ENCODE peak calls at places on chromosomes 3 and 15, in five cellular contexts. T is brain microvascular endothelial cell, P is SJSA1, W is left ventricle myocardium inferior, X is suprapubic skin. G is an unnamed sample.
A peak's percentile ranks its signal among the peaks of the same experiment; 100 is the strongest.

GRCh38 chr3:42214565-42215283 is 51.3 kb downstream of the CCK start:
- DNase-seq in W (no peak), T (no peak), P (no peak), X (no peak), G (no peak)

GRCh38 chr3:5264093-5264610 is 76.6 kb downstream of the EDEM1 start:
- DNase-seq in W (no peak), T (no peak), X (no peak), P (no peak), G (no peak)

GRCh38 chr15:45611305-45611704 is 23.5 kb upstream of the SQOR start:
- DNase-seq in X (no peak), T (no peak), P (no peak), W (no peak), G (no peak)

GRCh38 chr3:183551930-183552329 is 3.6 kb downstream of the KLHL6 start:
- DNase-seq in T (no peak), P (no peak), W (no peak), X (no peak), G (no peak)

GRCh38 chr3:183807329-183807728 is 18.0 kb downstream of the MAP6D1 start:
- DNase-seq in T (no peak), W (no peak), P (no peak), X (no peak), G (no peak)

GRCh38 chr3:194138098-194138474 is 2.1 kb downstream of the HES1 start:
- DNase-seq in W (no peak), T (no peak), X (peak; percentile 69), P (peak; percentile 57), G (no peak)

GRCh38 chr3:17730318-17730967 is 12.0 kb downstream of the TBC1D5 start:
- DNase-seq in X (no peak), P (peak; percentile 25), T (peak; percentile 92), W (peak; percentile 27), G (no peak)

GRCh38 chr3:107251819-107252218 is 125.4 kb upstream of the CCDC54 start:
- DNase-seq in T (no peak), P (no peak), W (no peak), X (no peak), G (no peak)

GRCh38 chr15:85646538-85647091 is 148.1 kb downstream of the KLHL25 start:
- DNase-seq in X (no peak), P (no peak), T (peak; percentile 56), W (no peak), G (no peak)

GRCh38 chr3:87350367-87351199 is 74.2 kb upstream of the POU1F1 start:
- DNase-seq in P (peak; percentile 31), T (peak; percentile 27), W (no peak), X (no peak), G (no peak)

GRCh38 chr3:138426211-138426610 is 8.2 kb upstream of the ESYT3 start:
- DNase-seq in X (no peak), W (no peak), T (no peak), P (no peak), G (no peak)

GRCh38 chr3:131047582-131047981 is 20.9 kb downstream of the NEK11 start:
- DNase-seq in X (no peak), T (no peak), P (no peak), W (no peak), G (no peak)

GRCh38 chr3:32568953-32569352 is 1.7 kb downstream of the DYNC1LI1 start:
- DNase-seq in W (no peak), P (no peak), T (no peak), X (no peak), G (no peak)

GRCh38 chr3:62614527-62614926 is 241.2 kb upstream of the FEZF2 start:
- DNase-seq in T (no peak), W (no peak), P (no peak), X (no peak), G (no peak)

GRCh38 chr15:38888701-38889154 is 324.1 kb upstream of the RASGRP1 start:
- DNase-seq in P (no peak), T (no peak), X (no peak), W (no peak), G (no peak)

GRCh38 chr15:50224606-50225005 is 40.9 kb downstream of the HDC start:
- DNase-seq in W (no peak), P (no peak), X (no peak), T (peak; percentile 28), G (no peak)

GRCh38 chr3:141370065-141370533 is 1.8 kb downstream of the ZBTB38 start:
- DNase-seq in X (no peak), T (peak; percentile 92), W (no peak), P (peak; percentile 58), G (peak; percentile 28)

DNA sequence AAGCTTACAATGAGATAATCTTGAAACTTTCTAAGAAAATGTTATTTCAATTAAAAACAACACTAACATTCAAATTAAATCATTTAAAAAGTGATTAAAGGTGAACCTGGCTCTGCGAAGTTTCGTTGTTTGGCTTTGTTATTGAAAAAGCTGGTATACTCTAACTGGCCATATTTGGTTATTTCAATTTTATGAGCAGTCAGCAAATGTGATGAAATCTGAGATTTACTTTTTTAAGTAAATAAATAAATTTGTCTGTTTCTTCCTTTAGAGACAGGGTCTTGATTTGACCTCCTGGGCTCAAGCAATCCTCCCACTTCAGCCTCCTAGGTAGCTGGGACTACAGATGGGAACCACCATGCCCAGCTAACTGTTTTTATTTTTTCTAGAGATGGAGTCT is 38.0 kb downstream of the CDV3 start:
- DNase-seq in P (no peak), W (no peak), T (no peak), X (no peak), G (no peak)
- H3K27me3 ChIP-seq in P (no peaks in the 10 kb centered on the region), W (no peaks in the 10 kb centered on the region), T (no peaks in the 10 kb centered on the region), X (no peaks in the 10 kb centered on the region), G (no peaks in the 10 kb centered on the region)

GRCh38 chr3:119346076-119346496 is 51.9 kb downstream of the ARHGAP31 start:
- DNase-seq in T (no peak), W (no peak), P (peak; percentile 52), X (no peak), G (no peak)

GRCh38 chr3:119342176-119342575 is 48.0 kb downstream of the ARHGAP31 start:
- DNase-seq in W (no peak), X (no peak), P (no peak), T (no peak), G (no peak)

GRCh38 chr3:119340436-119340835 is 46.3 kb downstream of the ARHGAP31 start:
- DNase-seq in P (no peak), X (no peak), T (no peak), W (no peak), G (no peak)

GRCh38 chr3:119347036-119347435 is 52.9 kb downstream of the ARHGAP31 start:
- DNase-seq in X (no peak), P (no peak), T (no peak), W (no peak), G (no peak)

GRCh38 chr3:119343719-119344118 is 49.5 kb downstream of the ARHGAP31 start:
- DNase-seq in T (no peak), X (no peak), W (no peak), P (no peak), G (no peak)
- H3K27me3 ChIP-seq in T (no peaks in the 10 kb centered on the region), X (no peaks in the 10 kb centered on the region), W (no peaks in the 10 kb centered on the region), P (no peaks in the 10 kb centered on the region), G (no peaks in the 10 kb centered on the region)

DNA sequence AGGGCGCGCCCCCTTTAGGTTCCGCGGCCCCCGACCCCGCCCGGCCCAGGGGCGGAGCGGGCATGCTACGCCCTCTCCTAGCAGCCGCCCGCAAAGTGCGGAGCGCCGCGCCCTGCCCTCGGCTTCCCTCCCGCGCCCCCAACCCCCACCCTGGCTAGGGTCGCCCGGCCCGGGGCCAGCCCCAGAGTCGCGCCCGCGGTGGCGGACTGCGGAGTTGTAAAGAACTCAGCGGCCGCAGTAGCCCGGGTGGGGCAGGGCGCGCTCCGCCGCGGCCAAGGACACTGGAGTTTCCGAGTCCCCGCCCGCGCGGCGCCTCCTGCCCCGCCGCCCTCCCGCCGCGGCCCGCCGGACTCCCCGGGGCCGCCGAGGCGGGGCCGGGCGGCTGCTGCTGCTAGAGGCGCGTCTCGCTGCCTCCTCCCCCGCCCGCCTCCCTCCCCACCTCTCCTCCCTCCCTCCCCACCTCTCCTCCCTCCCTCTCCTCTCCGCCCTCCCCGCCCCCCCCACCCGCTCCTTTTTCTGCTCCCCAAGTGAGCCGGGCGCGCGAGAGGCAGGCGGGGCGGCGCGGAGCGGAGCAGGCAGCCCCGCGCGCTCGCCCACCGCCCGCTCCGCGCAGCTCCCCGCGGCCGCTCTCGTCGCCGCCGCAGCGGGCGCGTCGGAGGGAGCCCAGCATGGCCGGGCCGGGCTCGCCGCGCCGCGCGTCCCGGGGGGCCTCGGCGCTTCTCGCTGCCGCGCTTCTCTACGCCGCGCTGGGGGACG is at the start of gene CACNA2D3:
- DNase-seq in W (peak; percentile 72), P (no peak), X (no peak), T (no peak), G (no peak)
- H3K27me3 ChIP-seq in W (peaks cover 52% of the 10 kb centered on the region), P (peaks cover 60% of the 10 kb centered on the region), X (peaks cover 73% of the 10 kb centered on the region), T (peaks cover 43% of the 10 kb centered on the region), G (no peaks in the 10 kb centered on the region)

GRCh38 chr15:89747708-89748682 is 3.1 kb downstream of the MESP1 start:
- DNase-seq in P (no peak), W (no peak), X (no peak), T (no peak), G (no peak)
- H3K27me3 ChIP-seq in P (no peaks in the 10 kb centered on the region), W (peaks cover 54% of the 10 kb centered on the region), X (peaks cover 15% of the 10 kb centered on the region), T (peaks cover 3% of the 10 kb centered on the region), G (no peaks in the 10 kb centered on the region)

GRCh38 chr3:13145826-13146642 is 72.8 kb upstream of the IQSEC1 start:
- DNase-seq in X (peak; percentile 21), W (no peak), T (no peak), P (no peak), G (no peak)
- H3K27me3 ChIP-seq in X (no peaks in the 10 kb centered on the region), W (peaks cover 48% of the 10 kb centered on the region), T (no peaks in the 10 kb centered on the region), P (no peaks in the 10 kb centered on the region), G (no peaks in the 10 kb centered on the region)

DNA sequence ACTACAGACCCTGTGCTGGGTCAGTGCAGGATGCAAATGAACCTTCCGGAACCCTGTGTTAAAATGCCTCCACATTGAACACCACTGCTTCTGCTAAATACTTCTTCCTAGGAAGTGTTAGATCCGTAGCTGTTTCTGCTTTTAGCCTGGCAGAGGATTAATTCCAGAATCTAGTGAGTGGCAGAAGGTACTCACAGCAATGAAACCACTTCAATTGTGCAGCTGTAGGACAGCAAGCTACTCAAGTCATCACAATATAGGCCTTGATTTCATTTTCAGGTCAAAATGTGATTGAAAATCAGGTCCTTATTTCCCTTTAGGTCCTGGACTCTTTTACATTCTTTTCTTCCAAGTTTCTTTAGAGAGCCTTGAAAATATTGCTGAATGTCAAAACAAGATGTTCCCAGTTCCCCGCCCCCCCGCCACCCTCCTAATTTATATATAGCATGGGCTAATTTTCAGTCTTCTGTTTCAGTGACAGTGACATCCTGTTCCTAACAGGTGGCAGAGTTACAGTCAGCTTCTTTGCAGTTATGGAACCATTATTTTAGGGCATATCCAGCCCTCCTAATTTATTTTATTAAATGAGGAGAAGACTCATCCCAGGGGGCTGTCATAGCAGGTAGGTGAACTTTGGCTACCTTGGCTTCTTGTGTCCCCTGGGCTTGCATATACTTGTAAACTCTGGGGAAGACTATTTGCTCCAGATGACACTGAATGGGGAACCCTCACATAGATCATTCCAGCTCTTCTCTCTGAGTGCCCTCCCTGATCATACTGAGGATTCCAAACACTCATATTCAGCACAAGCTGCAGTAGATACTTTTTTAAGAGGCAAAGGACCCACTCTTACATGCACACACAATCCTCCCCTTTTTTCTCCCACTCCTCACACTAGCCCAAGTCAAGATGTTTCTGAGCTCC is 28.0 kb upstream of the ARNT2 start:
- DNase-seq in W (no peak), X (no peak), T (no peak), P (no peak), G (no peak)
- H3K27me3 ChIP-seq in W (peaks cover 13% of the 10 kb centered on the region), X (peaks cover 12% of the 10 kb centered on the region), T (no peaks in the 10 kb centered on the region), P (no peaks in the 10 kb centered on the region), G (no peaks in the 10 kb centered on the region)

G was measured in thoracic aorta.